ENCODE peak calls at places on chromosomes 5 and 9, in ten cellular contexts. One of them, this sample, is unnamed.

GRCh38 chr5:96794757-96795156 is 13.0 kb downstream of the ERAP1 start:
- DNase-seq in PC-3: peak
- DNase-seq in foreskin keratinocyte: no peak
- DNase-seq in left lung: no peak
- DNase-seq in heart right ventricle: no peak
- DNase-seq in sigmoid colon: no peak
- DNase-seq in upper lobe of right lung: no peak
- DNase-seq in kidney epithelial cell: no peak
- DNase-seq in WTC11: no peak
- DNase-seq in epithelial cell of proximal tubule: no peak
- DNase-seq in this sample: no peak

GRCh38 chr9:110942522-110942921 is 95.7 kb downstream of the LPAR1 start:
- DNase-seq in epithelial cell of proximal tubule: no peak
- DNase-seq in left lung: no peak
- DNase-seq in WTC11: no peak
- DNase-seq in upper lobe of right lung: no peak
- DNase-seq in sigmoid colon: no peak
- DNase-seq in kidney epithelial cell: no peak
- DNase-seq in foreskin keratinocyte: peak
- DNase-seq in PC-3: peak
- DNase-seq in heart right ventricle: no peak
- DNase-seq in this sample: no peak

GRCh38 chr9:118896356-118897000 is 472.8 kb downstream of the BRINP1 start:
- DNase-seq in WTC11: no peak
- DNase-seq in upper lobe of right lung: no peak
- DNase-seq in epithelial cell of proximal tubule: no peak
- DNase-seq in kidney epithelial cell: no peak
- DNase-seq in heart right ventricle: no peak
- DNase-seq in sigmoid colon: no peak
- DNase-seq in left lung: no peak
- DNase-seq in foreskin keratinocyte: peak
- DNase-seq in PC-3: no peak
- DNase-seq in this sample: no peak

GRCh38 chr9:110356639-110357038 is 19.0 kb upstream of the TXNDC8 start:
- DNase-seq in WTC11: no peak
- DNase-seq in foreskin keratinocyte: no peak
- DNase-seq in left lung: no peak
- DNase-seq in upper lobe of right lung: no peak
- DNase-seq in sigmoid colon: no peak
- DNase-seq in heart right ventricle: no peak
- DNase-seq in PC-3: no peak
- DNase-seq in kidney epithelial cell: no peak
- DNase-seq in epithelial cell of proximal tubule: no peak
- DNase-seq in this sample: no peak

GRCh38 chr5:177366528-177367322 is 9.0 kb downstream of the RGS14 start:
- DNase-seq in upper lobe of right lung: peak
- DNase-seq in WTC11: peak
- DNase-seq in left lung: peak
- DNase-seq in heart right ventricle: peak
- DNase-seq in foreskin keratinocyte: peak
- DNase-seq in sigmoid colon: peak
- DNase-seq in epithelial cell of proximal tubule: no peak
- DNase-seq in kidney epithelial cell: peak
- DNase-seq in PC-3: no peak
- DNase-seq in this sample: no peak

GRCh38 chr9:111926421-111926875 is 29.8 kb downstream of the UGCG start:
- DNase-seq in PC-3: no peak
- DNase-seq in epithelial cell of proximal tubule: no peak
- DNase-seq in sigmoid colon: peak
- DNase-seq in left lung: no peak
- DNase-seq in WTC11: no peak
- DNase-seq in heart right ventricle: peak
- DNase-seq in foreskin keratinocyte: no peak
- DNase-seq in upper lobe of right lung: no peak
- DNase-seq in kidney epithelial cell: no peak
- DNase-seq in this sample: peak

GRCh38 chr9:6575324-6575758 is 70.2 kb downstream of the GLDC start:
- DNase-seq in left lung: no peak
- DNase-seq in PC-3: no peak
- DNase-seq in epithelial cell of proximal tubule: no peak
- DNase-seq in heart right ventricle: no peak
- DNase-seq in sigmoid colon: no peak
- DNase-seq in WTC11: no peak
- DNase-seq in kidney epithelial cell: no peak
- DNase-seq in upper lobe of right lung: no peak
- DNase-seq in foreskin keratinocyte: no peak
- DNase-seq in this sample: peak

GRCh38 chr5:130720355-130720754 is 444.7 kb downstream of the HINT1 start:
- DNase-seq in epithelial cell of proximal tubule: no peak
- DNase-seq in foreskin keratinocyte: peak
- DNase-seq in upper lobe of right lung: no peak
- DNase-seq in left lung: no peak
- DNase-seq in kidney epithelial cell: no peak
- DNase-seq in heart right ventricle: no peak
- DNase-seq in PC-3: peak
- DNase-seq in WTC11: no peak
- DNase-seq in sigmoid colon: no peak
- DNase-seq in this sample: no peak

GRCh38 chr5:13972029-13972428 is 27.5 kb upstream of the DNAH5 start:
- DNase-seq in kidney epithelial cell: no peak
- DNase-seq in heart right ventricle: no peak
- DNase-seq in upper lobe of right lung: no peak
- DNase-seq in WTC11: no peak
- DNase-seq in PC-3: no peak
- DNase-seq in epithelial cell of proximal tubule: no peak
- DNase-seq in sigmoid colon: no peak
- DNase-seq in foreskin keratinocyte: peak
- DNase-seq in left lung: no peak
- DNase-seq in this sample: no peak

GRCh38 chr5:72438141-72438540 is 69.1 kb downstream of the ZNF366 start:
- DNase-seq in heart right ventricle: no peak
- DNase-seq in left lung: no peak
- DNase-seq in PC-3: peak
- DNase-seq in WTC11: no peak
- DNase-seq in epithelial cell of proximal tubule: no peak
- DNase-seq in upper lobe of right lung: no peak
- DNase-seq in kidney epithelial cell: no peak
- DNase-seq in sigmoid colon: no peak
- DNase-seq in foreskin keratinocyte: peak
- DNase-seq in this sample: peak

GRCh38 chr5:58314356-58315045 is 145.4 kb downstream of the PLK2 start:
- DNase-seq in PC-3: peak
- DNase-seq in left lung: no peak
- DNase-seq in sigmoid colon: no peak
- DNase-seq in heart right ventricle: no peak
- DNase-seq in kidney epithelial cell: no peak
- DNase-seq in foreskin keratinocyte: peak
- DNase-seq in upper lobe of right lung: no peak
- DNase-seq in epithelial cell of proximal tubule: no peak
- DNase-seq in WTC11: no peak
- DNase-seq in this sample: no peak

GRCh38 chr5:14741721-14742426 is 77.4 kb downstream of the OTULIN start:
- DNase-seq in left lung: no peak
- DNase-seq in WTC11: no peak
- DNase-seq in PC-3: no peak
- DNase-seq in sigmoid colon: no peak
- DNase-seq in foreskin keratinocyte: no peak
- DNase-seq in kidney epithelial cell: no peak
- DNase-seq in epithelial cell of proximal tubule: no peak
- DNase-seq in upper lobe of right lung: no peak
- DNase-seq in heart right ventricle: no peak
- DNase-seq in this sample: no peak

GRCh38 chr5:34530637-34531036 is 125.5 kb upstream of the RAI14 start:
- DNase-seq in epithelial cell of proximal tubule: no peak
- DNase-seq in foreskin keratinocyte: no peak
- DNase-seq in sigmoid colon: no peak
- DNase-seq in PC-3: no peak
- DNase-seq in WTC11: no peak
- DNase-seq in upper lobe of right lung: no peak
- DNase-seq in heart right ventricle: no peak
- DNase-seq in kidney epithelial cell: no peak
- DNase-seq in left lung: no peak
- DNase-seq in this sample: no peak

DNA sequence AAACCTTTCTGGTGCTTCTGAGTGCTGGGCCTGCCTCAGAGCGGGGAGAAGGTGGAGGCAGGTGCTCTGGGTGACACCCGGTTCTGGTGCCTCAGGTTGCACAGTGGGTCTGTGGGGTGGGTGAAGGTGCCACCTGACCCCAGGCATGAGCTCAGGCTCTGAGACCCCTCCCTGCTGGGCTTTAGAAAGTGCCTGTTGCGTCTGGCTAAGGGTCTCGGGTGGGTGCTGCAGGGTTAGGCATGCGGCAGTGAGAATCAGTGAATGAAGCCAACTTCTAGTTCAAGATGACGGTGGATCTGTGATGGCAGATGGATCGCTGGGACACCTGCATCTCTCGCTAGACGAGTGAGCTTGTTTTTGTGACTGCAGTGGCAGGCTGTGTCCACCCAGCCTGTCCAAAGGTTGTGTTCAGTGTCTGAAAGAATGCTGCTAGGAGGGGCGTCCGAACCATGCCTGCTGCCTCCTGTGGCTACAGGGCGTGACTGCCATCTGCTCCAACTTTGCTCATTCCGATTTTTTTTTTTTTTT is 5.0 kb downstream of the SQSTM1 start:
- DNase-seq in foreskin keratinocyte: no peak
- DNase-seq in sigmoid colon: peak
- DNase-seq in upper lobe of right lung: no peak
- DNase-seq in heart right ventricle: no peak
- DNase-seq in epithelial cell of proximal tubule: no peak
- DNase-seq in kidney epithelial cell: no peak
- DNase-seq in left lung: peak
- DNase-seq in WTC11: no peak
- DNase-seq in PC-3: no peak
- DNase-seq in this sample: no peak
- TF ChIP-seq CTCF in foreskin keratinocyte: no peak
- TF ChIP-seq CTCF in sigmoid colon: no peak
- TF ChIP-seq CTCF in upper lobe of right lung: no peak
- TF ChIP-seq CTCF in heart right ventricle: no peak
- TF ChIP-seq CTCF in epithelial cell of proximal tubule: no peak
- TF ChIP-seq CTCF in kidney epithelial cell: no peak
- TF ChIP-seq CTCF in left lung: no peak
- TF ChIP-seq CTCF in WTC11: no peak
- TF ChIP-seq CTCF in PC-3: no peak
- TF ChIP-seq CTCF in this sample: no peak

DNA sequence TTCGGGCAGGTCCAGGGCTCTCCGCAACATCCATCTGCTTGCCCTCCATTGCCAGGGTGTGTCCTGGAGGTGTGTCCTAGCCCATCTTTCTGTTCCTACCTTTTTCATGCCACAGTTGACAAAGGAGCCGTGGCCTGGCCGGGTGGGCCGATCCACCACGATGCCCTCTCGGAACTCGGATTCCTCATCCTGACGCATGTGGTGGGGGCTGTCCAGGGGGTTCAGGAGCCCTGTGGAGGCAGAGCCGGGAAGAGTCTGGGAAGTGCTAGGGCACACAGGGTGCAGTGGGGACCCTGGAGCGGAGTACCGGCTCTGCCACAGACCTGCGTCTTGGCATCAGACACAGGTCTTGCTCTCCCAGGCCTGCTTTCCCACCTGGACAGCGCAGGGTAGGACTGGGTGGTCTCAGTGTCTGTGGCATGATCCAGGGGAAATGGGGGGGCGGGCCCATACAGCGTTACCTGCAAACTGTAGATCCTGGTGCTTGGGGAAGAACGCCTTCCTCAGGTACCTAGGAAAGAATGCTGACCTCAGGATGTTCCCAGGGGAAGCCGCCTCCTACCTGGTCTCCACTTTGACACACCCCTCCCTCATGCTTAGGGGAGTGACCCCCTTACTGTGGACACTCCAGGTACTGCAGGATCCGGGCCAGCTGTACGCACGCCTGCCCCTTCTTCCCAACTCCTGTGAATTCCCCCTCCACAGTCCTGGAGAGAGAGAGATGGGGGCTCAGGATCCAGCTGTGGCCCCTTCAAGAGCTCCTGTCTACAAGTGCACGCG is 3.5 kb downstream of the SPOUT1 start:
- DNase-seq in epithelial cell of proximal tubule: no peak
- DNase-seq in sigmoid colon: no peak
- DNase-seq in foreskin keratinocyte: no peak
- DNase-seq in left lung: no peak
- DNase-seq in upper lobe of right lung: no peak
- DNase-seq in PC-3: no peak
- DNase-seq in kidney epithelial cell: no peak
- DNase-seq in WTC11: peak
- DNase-seq in heart right ventricle: no peak
- DNase-seq in this sample: no peak
- TF ChIP-seq CTCF in epithelial cell of proximal tubule: peak
- TF ChIP-seq CTCF in sigmoid colon: no peak
- TF ChIP-seq CTCF in foreskin keratinocyte: peak
- TF ChIP-seq CTCF in left lung: no peak
- TF ChIP-seq CTCF in upper lobe of right lung: no peak
- TF ChIP-seq CTCF in PC-3: no peak
- TF ChIP-seq CTCF in kidney epithelial cell: peak
- TF ChIP-seq CTCF in WTC11: peak
- TF ChIP-seq CTCF in heart right ventricle: no peak
- TF ChIP-seq CTCF in this sample: no peak

GRCh38 chr5:101590384-101590783 is 687.3 kb upstream of the ST8SIA4 start:
- DNase-seq in kidney epithelial cell: no peak
- DNase-seq in heart right ventricle: no peak
- DNase-seq in PC-3: peak
- DNase-seq in left lung: no peak
- DNase-seq in upper lobe of right lung: no peak
- DNase-seq in epithelial cell of proximal tubule: no peak
- DNase-seq in WTC11: peak
- DNase-seq in foreskin keratinocyte: no peak
- DNase-seq in sigmoid colon: no peak
- DNase-seq in this sample: peak
- TF ChIP-seq CTCF in kidney epithelial cell: peak
- TF ChIP-seq CTCF in heart right ventricle: no peak
- TF ChIP-seq CTCF in PC-3: peak
- TF ChIP-seq CTCF in left lung: no peak
- TF ChIP-seq CTCF in upper lobe of right lung: peak
- TF ChIP-seq CTCF in epithelial cell of proximal tubule: peak
- TF ChIP-seq CTCF in WTC11: peak
- TF ChIP-seq CTCF in foreskin keratinocyte: peak
- TF ChIP-seq CTCF in sigmoid colon: no peak
- TF ChIP-seq CTCF in this sample: no peak

DNA sequence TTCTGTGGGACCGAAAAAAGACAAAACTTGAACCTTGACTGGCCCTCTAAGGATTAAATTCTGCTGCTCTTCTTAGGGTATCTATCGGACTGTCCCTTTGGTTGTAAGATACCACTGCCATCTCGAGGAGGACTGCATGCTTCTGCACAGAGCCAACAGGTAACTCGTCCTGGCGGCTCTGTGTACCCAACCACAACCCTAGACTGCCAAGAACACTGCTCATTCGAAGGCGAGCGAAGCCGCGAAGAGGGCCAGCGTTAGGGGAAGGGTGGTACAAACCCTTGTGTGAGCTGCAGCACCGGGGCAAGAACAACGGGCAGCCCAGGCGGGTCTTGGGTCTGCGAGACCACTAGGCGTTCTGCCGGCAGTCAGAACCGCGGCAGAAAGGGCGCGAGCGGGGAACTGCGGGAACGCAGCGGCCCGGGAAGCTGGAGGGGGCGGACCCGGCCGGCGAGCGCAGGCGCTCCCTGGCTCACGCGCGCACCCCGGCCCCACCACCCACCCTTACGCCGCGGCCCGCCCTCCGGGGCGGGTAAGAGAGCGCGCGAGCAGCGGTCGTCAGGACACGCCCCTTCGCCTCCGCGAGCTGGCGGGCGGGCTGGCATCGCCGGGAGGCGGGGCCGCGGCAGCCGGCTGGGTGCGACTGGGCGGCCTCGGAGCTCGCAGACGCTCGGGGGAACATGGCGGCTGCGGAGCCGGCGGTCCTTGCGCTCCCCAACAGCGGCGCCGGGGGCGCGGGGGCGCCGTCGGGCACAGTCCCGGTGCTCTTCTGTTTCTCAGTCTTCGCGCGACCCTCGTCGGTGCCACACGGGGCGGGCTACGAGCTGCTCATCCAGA is at the start of gene ISOC1:
- DNase-seq in upper lobe of right lung: peak
- DNase-seq in heart right ventricle: peak
- DNase-seq in kidney epithelial cell: peak
- DNase-seq in WTC11: peak
- DNase-seq in left lung: peak
- DNase-seq in epithelial cell of proximal tubule: no peak
- DNase-seq in PC-3: peak
- DNase-seq in sigmoid colon: peak
- DNase-seq in foreskin keratinocyte: peak
- DNase-seq in this sample: peak
- TF ChIP-seq CTCF in upper lobe of right lung: peak
- TF ChIP-seq CTCF in heart right ventricle: no peak
- TF ChIP-seq CTCF in kidney epithelial cell: peak
- TF ChIP-seq CTCF in WTC11: no peak
- TF ChIP-seq CTCF in left lung: no peak
- TF ChIP-seq CTCF in epithelial cell of proximal tubule: no peak
- TF ChIP-seq CTCF in PC-3: peak
- TF ChIP-seq CTCF in sigmoid colon: no peak
- TF ChIP-seq CTCF in foreskin keratinocyte: peak
- TF ChIP-seq CTCF in this sample: no peak